ENCODE peak calls at places on chromosomes 13 and 19, in ten cellular contexts. One of them, this sample, is unnamed.

GRCh38 chr19:41795031-41795461 is 1.3 kb upstream of the CEACAM3 start:
- DNase-seq in stomach: peak; percentile 65
- DNase-seq in thyroid gland: peak; percentile 49
- DNase-seq in prostate gland: peak; percentile 47
- DNase-seq in AG04450: no peak
- DNase-seq in BJ: no peak
- DNase-seq in mammary epithelial cell: no peak
- DNase-seq in brain microvascular endothelial cell: peak; percentile 51
- DNase-seq in GM12865: peak; percentile 61
- DNase-seq in aorta: peak; percentile 59
- DNase-seq in this sample: no peak

GRCh38 chr19:2723345-2723715 is 2.2 kb upstream of the DIRAS1 start:
- DNase-seq in stomach: no peak
- DNase-seq in thyroid gland: no peak
- DNase-seq in prostate gland: no peak
- DNase-seq in AG04450: no peak
- DNase-seq in BJ: no peak
- DNase-seq in mammary epithelial cell: no peak
- DNase-seq in brain microvascular endothelial cell: no peak
- DNase-seq in GM12865: no peak
- DNase-seq in aorta: no peak
- DNase-seq in this sample: no peak

GRCh38 chr19:43526884-43527859 is at the start of gene ETHE1:
- DNase-seq in stomach: peak; percentile 84
- DNase-seq in thyroid gland: peak; percentile 87
- DNase-seq in prostate gland: peak; percentile 66
- DNase-seq in AG04450: no peak
- DNase-seq in BJ: no peak
- DNase-seq in mammary epithelial cell: peak; percentile 78
- DNase-seq in brain microvascular endothelial cell: peak; percentile 31
- DNase-seq in GM12865: peak; percentile 84
- DNase-seq in aorta: peak; percentile 92
- DNase-seq in this sample: no peak

GRCh38 chr13:85544756-85545155 is 254.5 kb downstream of the SLITRK6 start:
- DNase-seq in stomach: no peak
- DNase-seq in thyroid gland: no peak
- DNase-seq in prostate gland: no peak
- DNase-seq in AG04450: no peak
- DNase-seq in BJ: no peak
- DNase-seq in mammary epithelial cell: no peak
- DNase-seq in brain microvascular endothelial cell: no peak
- DNase-seq in GM12865: no peak
- DNase-seq in aorta: no peak
- DNase-seq in this sample: no peak

GRCh38 chr19:15138427-15138826 is 31.2 kb downstream of the SYDE1 start:
- DNase-seq in stomach: no peak
- DNase-seq in thyroid gland: no peak
- DNase-seq in prostate gland: no peak
- DNase-seq in AG04450: no peak
- DNase-seq in BJ: no peak
- DNase-seq in mammary epithelial cell: no peak
- DNase-seq in brain microvascular endothelial cell: no peak
- DNase-seq in GM12865: no peak
- DNase-seq in aorta: no peak
- DNase-seq in this sample: no peak

GRCh38 chr13:99980201-99981114 is 1.1 kb upstream of the ZIC2 start:
- DNase-seq in stomach: peak; percentile 69
- DNase-seq in thyroid gland: peak; percentile 59
- DNase-seq in prostate gland: peak; percentile 32
- DNase-seq in AG04450: no peak
- DNase-seq in BJ: no peak
- DNase-seq in mammary epithelial cell: peak; percentile 76
- DNase-seq in brain microvascular endothelial cell: peak; percentile 70
- DNase-seq in GM12865: peak; percentile 79
- DNase-seq in aorta: peak; percentile 77
- DNase-seq in this sample: no peak

GRCh38 chr13:44591316-44591715 is 15.2 kb upstream of the TSC22D1 start:
- DNase-seq in stomach: no peak
- DNase-seq in thyroid gland: no peak
- DNase-seq in prostate gland: no peak
- DNase-seq in AG04450: no peak
- DNase-seq in BJ: no peak
- DNase-seq in mammary epithelial cell: no peak
- DNase-seq in brain microvascular endothelial cell: no peak
- DNase-seq in GM12865: no peak
- DNase-seq in aorta: no peak
- DNase-seq in this sample: no peak

GRCh38 chr19:58563034-58563573 is 4.7 kb upstream of the UBE2M start:
- DNase-seq in stomach: peak; percentile 37
- DNase-seq in thyroid gland: peak; percentile 69
- DNase-seq in prostate gland: no peak
- DNase-seq in AG04450: no peak
- DNase-seq in BJ: no peak
- DNase-seq in mammary epithelial cell: peak; percentile 32
- DNase-seq in brain microvascular endothelial cell: no peak
- DNase-seq in GM12865: peak; percentile 83
- DNase-seq in aorta: no peak
- DNase-seq in this sample: no peak

GRCh38 chr19:48458016-48458415 is 2.6 kb downstream of the KCNJ14 start:
- DNase-seq in stomach: no peak
- DNase-seq in thyroid gland: no peak
- DNase-seq in prostate gland: no peak
- DNase-seq in AG04450: no peak
- DNase-seq in BJ: no peak
- DNase-seq in mammary epithelial cell: no peak
- DNase-seq in brain microvascular endothelial cell: no peak
- DNase-seq in GM12865: no peak
- DNase-seq in aorta: no peak
- DNase-seq in this sample: no peak

GRCh38 chr19:14440049-14440448 is 6.9 kb downstream of the PKN1 start:
- DNase-seq in stomach: peak; percentile 72
- DNase-seq in thyroid gland: peak; percentile 34
- DNase-seq in prostate gland: no peak
- DNase-seq in AG04450: no peak
- DNase-seq in BJ: no peak
- DNase-seq in mammary epithelial cell: no peak
- DNase-seq in brain microvascular endothelial cell: no peak
- DNase-seq in GM12865: peak; percentile 88
- DNase-seq in aorta: peak; percentile 91
- DNase-seq in this sample: no peak

GRCh38 chr13:101140087-101140770 is 276.1 kb downstream of the NALCN start:
- DNase-seq in stomach: no peak
- DNase-seq in thyroid gland: no peak
- DNase-seq in prostate gland: no peak
- DNase-seq in AG04450: no peak
- DNase-seq in BJ: no peak
- DNase-seq in mammary epithelial cell: no peak
- DNase-seq in brain microvascular endothelial cell: no peak
- DNase-seq in GM12865: no peak
- DNase-seq in aorta: no peak
- DNase-seq in this sample: no peak

GRCh38 chr13:43087960-43088580 is 64.7 kb downstream of the DNAJC15 start:
- DNase-seq in stomach: no peak
- DNase-seq in thyroid gland: no peak
- DNase-seq in prostate gland: peak; percentile 11
- DNase-seq in AG04450: no peak
- DNase-seq in BJ: no peak
- DNase-seq in mammary epithelial cell: no peak
- DNase-seq in brain microvascular endothelial cell: peak; percentile 19
- DNase-seq in GM12865: no peak
- DNase-seq in aorta: no peak
- DNase-seq in this sample: no peak

GRCh38 chr13:84873951-84874350 is 925.3 kb downstream of the SLITRK6 start:
- DNase-seq in stomach: no peak
- DNase-seq in thyroid gland: no peak
- DNase-seq in prostate gland: no peak
- DNase-seq in AG04450: no peak
- DNase-seq in BJ: no peak
- DNase-seq in mammary epithelial cell: no peak
- DNase-seq in brain microvascular endothelial cell: no peak
- DNase-seq in GM12865: no peak
- DNase-seq in aorta: no peak
- DNase-seq in this sample: no peak

GRCh38 chr19:38616265-38616664 is 1.5 kb downstream of the MAP4K1 start:
- DNase-seq in stomach: no peak
- DNase-seq in thyroid gland: no peak
- DNase-seq in prostate gland: no peak
- DNase-seq in AG04450: no peak
- DNase-seq in BJ: no peak
- DNase-seq in mammary epithelial cell: no peak
- DNase-seq in brain microvascular endothelial cell: no peak
- DNase-seq in GM12865: peak; percentile 63
- DNase-seq in aorta: no peak
- DNase-seq in this sample: no peak
- H3K4me3 ChIP-seq in stomach: no peak overlapping the region
- H3K4me3 ChIP-seq in thyroid gland: no peak overlapping the region
- H3K4me3 ChIP-seq in prostate gland: no peak overlapping the region
- H3K4me3 ChIP-seq in AG04450: no peak overlapping the region
- H3K4me3 ChIP-seq in BJ: no peak overlapping the region
- H3K4me3 ChIP-seq in mammary epithelial cell: no peak overlapping the region
- H3K4me3 ChIP-seq in brain microvascular endothelial cell: no peak overlapping the region
- H3K4me3 ChIP-seq in GM12865: peak overlapping the region; percentile 75
- H3K4me3 ChIP-seq in aorta: no peak overlapping the region
- H3K4me3 ChIP-seq in this sample: no peak overlapping the region

GRCh38 chr13:76994281-76994680 is 2.4 kb downstream of the CLN5 start:
- DNase-seq in stomach: no peak
- DNase-seq in thyroid gland: no peak
- DNase-seq in prostate gland: no peak
- DNase-seq in AG04450: no peak
- DNase-seq in BJ: no peak
- DNase-seq in mammary epithelial cell: peak; percentile 53
- DNase-seq in brain microvascular endothelial cell: no peak
- DNase-seq in GM12865: no peak
- DNase-seq in aorta: no peak
- DNase-seq in this sample: no peak
- H3K4me3 ChIP-seq in stomach: no peak overlapping the region
- H3K4me3 ChIP-seq in thyroid gland: no peak overlapping the region
- H3K4me3 ChIP-seq in prostate gland: no peak overlapping the region
- H3K4me3 ChIP-seq in AG04450: no peak overlapping the region
- H3K4me3 ChIP-seq in BJ: no peak overlapping the region
- H3K4me3 ChIP-seq in mammary epithelial cell: no peak overlapping the region
- H3K4me3 ChIP-seq in brain microvascular endothelial cell: no peak overlapping the region
- H3K4me3 ChIP-seq in GM12865: no peak overlapping the region
- H3K4me3 ChIP-seq in aorta: no peak overlapping the region
- H3K4me3 ChIP-seq in this sample: peak overlapping the region; percentile 68

GRCh38 chr13:41145136-41145908 is 12.7 kb upstream of the KBTBD6 start:
- DNase-seq in stomach: no peak
- DNase-seq in thyroid gland: no peak
- DNase-seq in prostate gland: no peak
- DNase-seq in AG04450: peak; percentile 33
- DNase-seq in BJ: no peak
- DNase-seq in mammary epithelial cell: peak; percentile 84
- DNase-seq in brain microvascular endothelial cell: no peak
- DNase-seq in GM12865: no peak
- DNase-seq in aorta: no peak
- DNase-seq in this sample: no peak
- H3K4me3 ChIP-seq in stomach: no peak overlapping the region
- H3K4me3 ChIP-seq in thyroid gland: no peak overlapping the region
- H3K4me3 ChIP-seq in prostate gland: no peak overlapping the region
- H3K4me3 ChIP-seq in AG04450: no peak overlapping the region
- H3K4me3 ChIP-seq in BJ: no peak overlapping the region
- H3K4me3 ChIP-seq in mammary epithelial cell: no peak overlapping the region
- H3K4me3 ChIP-seq in brain microvascular endothelial cell: no peak overlapping the region
- H3K4me3 ChIP-seq in GM12865: no peak overlapping the region
- H3K4me3 ChIP-seq in aorta: no peak overlapping the region
- H3K4me3 ChIP-seq in this sample: no peak overlapping the region

DNA sequence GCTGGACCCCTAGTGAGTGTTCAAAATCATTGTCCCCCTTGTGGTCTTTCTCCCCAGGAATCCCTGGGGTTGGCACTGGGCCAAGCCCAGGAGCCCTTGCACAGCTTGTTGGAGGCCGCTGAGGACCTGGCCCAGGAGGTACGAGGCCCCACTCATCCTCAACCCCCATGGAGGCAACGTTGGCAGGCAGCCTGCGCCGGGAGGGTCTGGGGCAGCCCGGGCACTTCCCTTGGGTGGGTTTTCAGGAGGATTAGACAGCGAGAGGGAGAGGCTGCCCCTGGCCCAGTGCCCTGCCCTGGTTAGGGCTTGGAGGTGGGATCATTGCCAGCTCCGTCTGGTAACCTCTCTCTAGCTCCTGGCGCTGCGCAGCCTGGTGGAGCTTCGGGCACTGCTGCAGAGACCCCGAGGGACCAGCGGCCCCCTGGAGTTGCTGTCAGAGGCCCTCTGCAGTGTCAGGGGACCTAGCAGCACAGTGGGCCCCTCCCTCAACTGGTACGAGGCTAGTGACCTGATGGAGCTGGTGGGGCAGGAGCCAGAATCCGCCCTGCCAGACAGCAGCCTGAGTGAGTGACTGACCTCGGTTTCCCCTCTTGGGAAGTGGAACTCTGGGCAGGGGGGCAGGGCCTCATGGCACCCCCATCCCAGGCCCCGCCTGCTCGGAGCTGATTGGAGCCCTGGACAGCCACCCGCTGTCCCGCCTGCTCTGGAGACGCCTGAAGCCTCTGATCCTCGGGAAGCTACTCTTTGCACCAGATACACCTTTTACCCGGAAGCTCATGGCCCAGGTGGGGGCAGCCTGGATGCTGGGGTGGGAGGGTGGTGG is 3.0 kb downstream of the ABCA7 start:
- DNase-seq in stomach: no peak
- DNase-seq in thyroid gland: peak; percentile 67
- DNase-seq in prostate gland: no peak
- DNase-seq in AG04450: no peak
- DNase-seq in BJ: no peak
- DNase-seq in mammary epithelial cell: no peak
- DNase-seq in brain microvascular endothelial cell: no peak
- DNase-seq in GM12865: no peak
- DNase-seq in aorta: peak; percentile 58
- DNase-seq in this sample: no peak
- H3K4me3 ChIP-seq in stomach: no peak overlapping the region
- H3K4me3 ChIP-seq in thyroid gland: no peak overlapping the region
- H3K4me3 ChIP-seq in prostate gland: no peak overlapping the region
- H3K4me3 ChIP-seq in AG04450: no peak overlapping the region
- H3K4me3 ChIP-seq in BJ: no peak overlapping the region
- H3K4me3 ChIP-seq in mammary epithelial cell: no peak overlapping the region
- H3K4me3 ChIP-seq in brain microvascular endothelial cell: no peak overlapping the region
- H3K4me3 ChIP-seq in GM12865: no peak overlapping the region
- H3K4me3 ChIP-seq in aorta: no peak overlapping the region
- H3K4me3 ChIP-seq in this sample: no peak overlapping the region

This sample was measured in LNCaP clone FGC.